ENCODE peak calls at places on chromosomes 11 and 22, in eight cellular contexts. One of them, this sample, is unnamed.
A peak's percentile ranks its signal among the peaks of the same experiment; 100 is the strongest.

GRCh38 chr22:37519268-37520195 is at the start of gene CARD10:
- DNase-seq in transverse colon: peak; percentile 68
- DNase-seq in DND-41: no peak
- DNase-seq in iPS DF 6.9: no peak
- DNase-seq in adrenal gland: no peak
- DNase-seq in A549: no peak
- DNase-seq in sigmoid colon: no peak
- DNase-seq in PC-9: peak; percentile 74
- DNase-seq in this sample: no peak

GRCh38 chr22:46239261-46240048 is 10.6 kb downstream of the CDPF1 start:
- DNase-seq in transverse colon: no peak
- DNase-seq in DND-41: peak; percentile 96
- DNase-seq in iPS DF 6.9: no peak
- DNase-seq in adrenal gland: no peak
- DNase-seq in A549: no peak
- DNase-seq in sigmoid colon: no peak
- DNase-seq in PC-9: no peak
- DNase-seq in this sample: no peak

GRCh38 chr11:102580185-102580951 is 44.8 kb downstream of the MMP20 start:
- DNase-seq in transverse colon: no peak
- DNase-seq in DND-41: no peak
- DNase-seq in iPS DF 6.9: no peak
- DNase-seq in adrenal gland: no peak
- DNase-seq in A549: no peak
- DNase-seq in sigmoid colon: no peak
- DNase-seq in PC-9: no peak
- DNase-seq in this sample: no peak

GRCh38 chr11:5476184-5476819 is 12.2 kb upstream of the OR52D1 start:
- DNase-seq in transverse colon: peak; percentile 25
- DNase-seq in DND-41: peak; percentile 34
- DNase-seq in iPS DF 6.9: peak; percentile 20
- DNase-seq in adrenal gland: peak; percentile 42
- DNase-seq in A549: peak; percentile 65
- DNase-seq in sigmoid colon: no peak
- DNase-seq in PC-9: peak; percentile 4
- DNase-seq in this sample: no peak

GRCh38 chr11:129620705-129621104 is 194.9 kb upstream of the TMEM45B start:
- DNase-seq in transverse colon: no peak
- DNase-seq in DND-41: no peak
- DNase-seq in iPS DF 6.9: no peak
- DNase-seq in adrenal gland: no peak
- DNase-seq in A549: no peak
- DNase-seq in sigmoid colon: no peak
- DNase-seq in PC-9: no peak
- DNase-seq in this sample: no peak

GRCh38 chr11:130623909-130624668 is 175.6 kb downstream of the ADAMTS15 start:
- DNase-seq in transverse colon: no peak
- DNase-seq in DND-41: no peak
- DNase-seq in iPS DF 6.9: no peak
- DNase-seq in adrenal gland: no peak
- DNase-seq in A549: no peak
- DNase-seq in sigmoid colon: no peak
- DNase-seq in PC-9: no peak
- DNase-seq in this sample: no peak

GRCh38 chr11:30586251-30587144 is at the start of gene MPPED2:
- DNase-seq in transverse colon: peak; percentile 25
- DNase-seq in DND-41: no peak
- DNase-seq in iPS DF 6.9: no peak
- DNase-seq in adrenal gland: peak; percentile 57
- DNase-seq in A549: peak; percentile 25
- DNase-seq in sigmoid colon: peak; percentile 77
- DNase-seq in PC-9: no peak
- DNase-seq in this sample: no peak

GRCh38 chr22:19139001-19139356 is 5.5 kb downstream of the ESS2 start:
- DNase-seq in transverse colon: no peak
- DNase-seq in DND-41: no peak
- DNase-seq in iPS DF 6.9: no peak
- DNase-seq in adrenal gland: no peak
- DNase-seq in A549: no peak
- DNase-seq in sigmoid colon: no peak
- DNase-seq in PC-9: no peak
- DNase-seq in this sample: no peak

GRCh38 chr11:12802418-12803085 is 128.3 kb downstream of the TEAD1 start:
- DNase-seq in transverse colon: peak; percentile 84
- DNase-seq in DND-41: no peak
- DNase-seq in iPS DF 6.9: no peak
- DNase-seq in adrenal gland: peak; percentile 49
- DNase-seq in A549: peak; percentile 97
- DNase-seq in sigmoid colon: peak; percentile 74
- DNase-seq in PC-9: peak; percentile 90
- DNase-seq in this sample: no peak

GRCh38 chr11:44855138-44855849 is 95.4 kb downstream of the TP53I11 start:
- DNase-seq in transverse colon: no peak
- DNase-seq in DND-41: no peak
- DNase-seq in iPS DF 6.9: no peak
- DNase-seq in adrenal gland: no peak
- DNase-seq in A549: no peak
- DNase-seq in sigmoid colon: no peak
- DNase-seq in PC-9: no peak
- DNase-seq in this sample: no peak

GRCh38 chr11:16744128-16744725 is 5.8 kb downstream of the C11orf58 start:
- DNase-seq in transverse colon: no peak
- DNase-seq in DND-41: no peak
- DNase-seq in iPS DF 6.9: no peak
- DNase-seq in adrenal gland: no peak
- DNase-seq in A549: no peak
- DNase-seq in sigmoid colon: no peak
- DNase-seq in PC-9: no peak
- DNase-seq in this sample: no peak

DNA sequence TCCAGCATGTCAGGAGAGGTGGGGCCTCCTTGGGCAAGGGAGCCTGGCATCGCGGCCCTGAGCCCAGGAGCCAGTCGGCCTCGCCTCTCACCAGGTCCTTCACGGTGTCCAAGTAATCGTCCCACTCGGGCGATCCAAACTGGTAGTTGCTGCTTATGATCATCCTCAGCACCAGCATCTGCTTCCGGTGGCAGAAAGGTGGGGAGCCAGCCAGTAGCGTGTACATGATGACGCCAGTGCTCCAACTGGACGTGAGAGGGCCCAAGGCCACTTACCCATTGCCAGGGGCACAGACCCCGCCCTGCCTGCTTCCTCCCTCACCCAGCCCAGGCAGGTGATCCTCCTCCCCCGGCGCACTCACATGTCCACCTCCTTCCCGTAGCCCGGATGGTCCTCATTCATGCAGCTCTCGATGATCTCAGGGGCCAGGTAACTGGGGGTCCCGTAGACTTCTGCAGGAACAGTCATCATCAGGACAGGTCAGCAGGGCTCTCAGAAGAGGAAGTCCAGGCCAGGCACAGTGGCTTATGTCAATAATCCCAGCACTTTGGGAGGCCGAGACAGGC is 214.7 kb downstream of the OR4C45 start:
- DNase-seq in transverse colon: no peak
- DNase-seq in DND-41: no peak
- DNase-seq in iPS DF 6.9: no peak
- DNase-seq in adrenal gland: no peak
- DNase-seq in A549: no peak
- DNase-seq in sigmoid colon: peak; percentile 56
- DNase-seq in PC-9: no peak
- DNase-seq in this sample: no peak
- H3K9me3 ChIP-seq in transverse colon: no peaks in the 10 kb centered on the region
- H3K9me3 ChIP-seq in DND-41: peaks cover 5% of the 10 kb centered on the region
- H3K9me3 ChIP-seq in iPS DF 6.9: peaks cover 9% of the 10 kb centered on the region
- H3K9me3 ChIP-seq in adrenal gland: no peaks in the 10 kb centered on the region
- H3K9me3 ChIP-seq in A549: peaks cover 4% of the 10 kb centered on the region
- H3K9me3 ChIP-seq in sigmoid colon: no peaks in the 10 kb centered on the region
- H3K9me3 ChIP-seq in PC-9: no peaks in the 10 kb centered on the region
- H3K9me3 ChIP-seq in this sample: no peaks in the 10 kb centered on the region

DNA sequence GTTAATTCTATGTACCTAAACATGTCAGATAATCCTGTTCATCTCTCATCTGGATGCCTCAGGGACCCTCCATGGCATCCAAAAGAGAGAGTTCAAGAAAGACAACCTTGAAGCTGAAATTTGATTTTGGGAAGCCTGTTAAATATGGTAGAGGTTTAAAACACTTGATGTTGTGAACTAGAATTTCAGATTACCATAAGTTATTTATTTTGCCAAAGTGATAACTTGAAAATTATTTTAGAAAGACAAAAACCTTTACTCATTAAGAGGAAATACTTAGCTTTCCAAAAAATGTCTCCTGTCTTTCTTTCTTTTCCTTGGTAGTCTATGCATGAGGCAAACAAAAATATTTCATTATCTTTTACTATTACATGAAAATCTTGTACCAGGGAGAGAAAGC is 714.0 kb downstream of the NTM start:
- DNase-seq in transverse colon: no peak
- DNase-seq in DND-41: no peak
- DNase-seq in iPS DF 6.9: no peak
- DNase-seq in adrenal gland: no peak
- DNase-seq in A549: no peak
- DNase-seq in sigmoid colon: no peak
- DNase-seq in PC-9: no peak
- DNase-seq in this sample: no peak
- H3K9me3 ChIP-seq in transverse colon: peaks cover 15% of the 10 kb centered on the region
- H3K9me3 ChIP-seq in DND-41: peaks cover 5% of the 10 kb centered on the region
- H3K9me3 ChIP-seq in iPS DF 6.9: peaks cover 3% of the 10 kb centered on the region
- H3K9me3 ChIP-seq in adrenal gland: no peaks in the 10 kb centered on the region
- H3K9me3 ChIP-seq in A549: no peaks in the 10 kb centered on the region
- H3K9me3 ChIP-seq in sigmoid colon: peaks cover 3% of the 10 kb centered on the region
- H3K9me3 ChIP-seq in PC-9: peaks cover 3% of the 10 kb centered on the region
- H3K9me3 ChIP-seq in this sample: no peaks in the 10 kb centered on the region

GRCh38 chr22:47632646-47633045 is 870.2 kb downstream of the TBC1D22A start:
- DNase-seq in transverse colon: no peak
- DNase-seq in DND-41: no peak
- DNase-seq in iPS DF 6.9: no peak
- DNase-seq in adrenal gland: no peak
- DNase-seq in A549: no peak
- DNase-seq in sigmoid colon: no peak
- DNase-seq in PC-9: peak; percentile 8
- DNase-seq in this sample: no peak

GRCh38 chr22:47629791-47630655 is 867.6 kb downstream of the TBC1D22A start:
- DNase-seq in transverse colon: no peak
- DNase-seq in DND-41: no peak
- DNase-seq in iPS DF 6.9: no peak
- DNase-seq in adrenal gland: no peak
- DNase-seq in A549: no peak
- DNase-seq in sigmoid colon: no peak
- DNase-seq in PC-9: no peak
- DNase-seq in this sample: no peak

GRCh38 chr22:47633111-47633510 is 870.7 kb downstream of the TBC1D22A start:
- DNase-seq in transverse colon: no peak
- DNase-seq in DND-41: no peak
- DNase-seq in iPS DF 6.9: no peak
- DNase-seq in adrenal gland: no peak
- DNase-seq in A549: no peak
- DNase-seq in sigmoid colon: no peak
- DNase-seq in PC-9: no peak
- DNase-seq in this sample: no peak

GRCh38 chr22:47630741-47631534 is 868.5 kb downstream of the TBC1D22A start:
- DNase-seq in transverse colon: no peak
- DNase-seq in DND-41: no peak
- DNase-seq in iPS DF 6.9: no peak
- DNase-seq in adrenal gland: no peak
- DNase-seq in A549: no peak
- DNase-seq in sigmoid colon: no peak
- DNase-seq in PC-9: no peak
- DNase-seq in this sample: no peak

GRCh38 chr22:47631571-47632102 is 869.2 kb downstream of the TBC1D22A start:
- DNase-seq in transverse colon: no peak
- DNase-seq in DND-41: no peak
- DNase-seq in iPS DF 6.9: no peak
- DNase-seq in adrenal gland: no peak
- DNase-seq in A549: no peak
- DNase-seq in sigmoid colon: no peak
- DNase-seq in PC-9: peak; percentile 90
- DNase-seq in this sample: no peak
- H3K9me3 ChIP-seq in transverse colon: no peaks in the 10 kb centered on the region
- H3K9me3 ChIP-seq in DND-41: no peaks in the 10 kb centered on the region
- H3K9me3 ChIP-seq in iPS DF 6.9: peaks cover 30% of the 10 kb centered on the region
- H3K9me3 ChIP-seq in adrenal gland: no peaks in the 10 kb centered on the region
- H3K9me3 ChIP-seq in A549: no peaks in the 10 kb centered on the region
- H3K9me3 ChIP-seq in sigmoid colon: no peaks in the 10 kb centered on the region
- H3K9me3 ChIP-seq in PC-9: no peaks in the 10 kb centered on the region
- H3K9me3 ChIP-seq in this sample: peaks cover 3% of the 10 kb centered on the region

DNA sequence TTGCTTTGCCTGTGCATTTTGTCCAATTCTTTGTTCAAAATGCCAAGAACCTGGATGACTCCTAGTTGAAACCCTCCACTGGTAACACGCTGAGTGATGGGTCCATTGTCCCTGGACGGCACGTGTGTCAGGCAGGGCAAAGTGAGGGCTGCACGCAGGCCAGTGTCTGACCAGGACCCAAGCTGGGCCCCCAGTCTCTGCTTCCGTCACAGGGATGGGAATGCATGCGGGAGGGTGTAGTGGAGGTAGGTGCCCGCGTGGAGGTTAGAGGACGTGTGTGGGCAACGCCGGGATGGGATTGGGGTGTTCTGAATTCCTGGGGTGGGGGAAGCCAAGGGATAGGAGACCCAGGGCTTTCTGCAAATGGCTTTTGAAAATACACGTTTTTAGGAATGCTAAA is 943.4 kb downstream of the BRD1 start:
- DNase-seq in transverse colon: no peak
- DNase-seq in DND-41: no peak
- DNase-seq in iPS DF 6.9: no peak
- DNase-seq in adrenal gland: no peak
- DNase-seq in A549: no peak
- DNase-seq in sigmoid colon: peak; percentile 50
- DNase-seq in PC-9: no peak
- DNase-seq in this sample: no peak
- H3K9me3 ChIP-seq in transverse colon: no peaks in the 10 kb centered on the region
- H3K9me3 ChIP-seq in DND-41: no peaks in the 10 kb centered on the region
- H3K9me3 ChIP-seq in iPS DF 6.9: peaks cover 25% of the 10 kb centered on the region
- H3K9me3 ChIP-seq in adrenal gland: no peaks in the 10 kb centered on the region
- H3K9me3 ChIP-seq in A549: no peaks in the 10 kb centered on the region
- H3K9me3 ChIP-seq in sigmoid colon: no peaks in the 10 kb centered on the region
- H3K9me3 ChIP-seq in PC-9: no peaks in the 10 kb centered on the region
- H3K9me3 ChIP-seq in this sample: no peaks in the 10 kb centered on the region

DNA sequence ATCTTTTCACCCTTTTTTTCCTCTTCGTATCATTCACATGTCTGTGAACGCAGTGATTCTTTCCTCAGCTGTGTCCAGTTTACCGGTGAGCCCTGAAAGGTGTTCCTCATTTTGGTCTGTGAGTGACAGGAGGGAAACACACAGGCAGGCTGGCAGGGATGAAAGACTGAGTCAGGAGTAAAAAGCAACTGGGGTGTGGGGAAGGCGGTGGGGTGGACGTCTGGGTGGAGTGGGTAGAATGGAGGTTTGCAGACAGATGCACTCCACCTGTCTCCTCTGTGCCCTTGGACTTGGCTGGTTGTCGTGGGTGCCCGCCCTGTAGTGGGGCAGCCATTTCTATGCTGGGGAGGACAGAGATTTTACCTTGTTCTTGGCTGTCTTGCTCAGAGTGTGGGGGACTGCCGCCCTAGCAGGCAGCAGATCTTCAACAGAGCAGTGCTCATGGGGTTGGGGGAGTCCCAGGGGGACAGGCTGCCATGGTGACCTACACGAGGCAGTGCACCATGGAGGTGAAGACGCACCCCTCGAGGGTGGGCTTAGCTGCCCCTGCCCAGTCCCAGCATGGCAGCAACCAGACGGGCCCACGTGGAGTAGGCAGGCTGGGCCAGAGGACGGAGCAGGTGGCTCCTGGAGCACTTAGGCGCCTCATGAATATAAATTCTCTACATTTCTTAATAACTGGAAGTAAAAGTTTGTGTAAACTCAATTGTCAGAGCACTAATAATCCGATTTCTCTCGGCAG is 603.7 kb downstream of the TBC1D22A start:
- DNase-seq in transverse colon: no peak
- DNase-seq in DND-41: no peak
- DNase-seq in iPS DF 6.9: no peak
- DNase-seq in adrenal gland: no peak
- DNase-seq in A549: no peak
- DNase-seq in sigmoid colon: no peak
- DNase-seq in PC-9: no peak
- DNase-seq in this sample: no peak
- H3K9me3 ChIP-seq in transverse colon: no peaks in the 10 kb centered on the region
- H3K9me3 ChIP-seq in DND-41: peaks cover 4% of the 10 kb centered on the region
- H3K9me3 ChIP-seq in iPS DF 6.9: peaks cover 26% of the 10 kb centered on the region
- H3K9me3 ChIP-seq in adrenal gland: no peaks in the 10 kb centered on the region
- H3K9me3 ChIP-seq in A549: peaks cover 5% of the 10 kb centered on the region
- H3K9me3 ChIP-seq in sigmoid colon: peaks cover 3% of the 10 kb centered on the region
- H3K9me3 ChIP-seq in PC-9: no peaks in the 10 kb centered on the region
- H3K9me3 ChIP-seq in this sample: no peaks in the 10 kb centered on the region